ENCODE peak calls at places on chromosome 2, in ten cellular contexts. M, H, N, J, L, C, R, Q, A and K are unnamed samples.

GRCh38 chr2:11901351-11902069 is 155.1 kb downstream of the LPIN1 start:
- DNase-seq in M (no peak), L (no peak), H (no peak), Q (no peak), A (no peak), R (no peak), C (no peak), J (no peak), N (no peak), K (no peak)

GRCh38 chr2:121907905-121908304 is 152.5 kb downstream of the TSN start:
- DNase-seq in N (no peak), C (no peak), L (no peak), M (no peak), A (no peak), J (no peak), H (no peak), Q (no peak), R (no peak), K (no peak)

GRCh38 chr2:181376442-181376841 is 80.7 kb upstream of the ITGA4 start:
- DNase-seq in L (no peak), R (no peak), M (no peak), H (no peak), J (no peak), N (peak), Q (no peak), A (no peak), C (no peak), K (no peak)

GRCh38 chr2:232377841-232378734 is 463 bp upstream of the ALPP start:
- DNase-seq in A (peak), N (no peak), H (no peak), R (no peak), C (no peak), M (no peak), L (no peak), J (no peak), Q (no peak), K (no peak)

GRCh38 chr2:9153589-9153988 is 53.0 kb upstream of the ASAP2 start:
- DNase-seq in L (peak), A (no peak), Q (no peak), H (no peak), J (no peak), R (no peak), M (peak), N (no peak), C (peak), K (no peak)

GRCh38 chr2:167135691-167136090 is 247.4 kb downstream of the XIRP2 start:
- DNase-seq in M (no peak), A (no peak), H (no peak), N (no peak), C (no peak), Q (no peak), J (no peak), R (no peak), L (no peak), K (no peak)

GRCh38 chr2:148244593-148245292 is 223.9 kb downstream of the MBD5 start:
- DNase-seq in N (no peak), J (peak), R (no peak), L (peak), C (peak), M (peak), A (no peak), H (no peak), Q (peak), K (peak)

GRCh38 chr2:184004289-184004944 is 593.9 kb upstream of the ZNF804A start:
- DNase-seq in L (no peak), C (no peak), Q (no peak), R (no peak), N (no peak), H (no peak), J (no peak), A (no peak), M (no peak), K (peak)

GRCh38 chr2:168612719-168613118 is 156.6 kb downstream of the CERS6 start:
- DNase-seq in M (no peak), N (no peak), C (no peak), J (no peak), H (no peak), A (no peak), R (no peak), Q (no peak), L (no peak), K (no peak)

GRCh38 chr2:239751719-239752355 is 273.3 kb downstream of the NDUFA10 start:
- DNase-seq in Q (no peak), R (no peak), L (no peak), H (no peak), A (peak), M (no peak), J (no peak), N (no peak), C (peak), K (no peak)

GRCh38 chr2:145909175-145909574 is 1389.3 kb upstream of the ZEB2 start:
- DNase-seq in M (no peak), J (no peak), L (no peak), N (no peak), H (no peak), Q (no peak), A (no peak), R (no peak), C (no peak), K (no peak)

GRCh38 chr2:236344446-236344845 is 80.2 kb upstream of the ASB18 start:
- DNase-seq in J (no peak), C (no peak), M (no peak), L (no peak), N (no peak), Q (no peak), A (no peak), H (no peak), R (no peak), K (no peak)

GRCh38 chr2:234843411-234843810 is 108.4 kb upstream of the SH3BP4 start:
- DNase-seq in C (no peak), H (no peak), R (no peak), J (no peak), M (no peak), A (no peak), L (no peak), N (no peak), Q (no peak), K (no peak)

GRCh38 chr2:71943238-71944182 is 204.2 kb downstream of the CYP26B1 start:
- DNase-seq in M (no peak), A (no peak), J (no peak), Q (no peak), L (no peak), N (no peak), C (peak), R (no peak), H (no peak), K (no peak)

GRCh38 chr2:190065839-190066238 is 3.3 kb upstream of the MSTN start:
- DNase-seq in L (no peak), M (no peak), C (no peak), J (no peak), H (no peak), Q (no peak), R (no peak), N (no peak), A (no peak), K (no peak)

GRCh38 chr2:188207554-188207953 is 84.1 kb upstream of the GULP1 start:
- DNase-seq in M (no peak), L (no peak), H (no peak), Q (no peak), R (no peak), J (no peak), N (no peak), C (no peak), A (no peak), K (no peak)

GRCh38 chr2:191985740-191986139 is 138.9 kb upstream of the CAVIN2 start:
- DNase-seq in Q (no peak), J (no peak), R (no peak), L (no peak), C (no peak), M (no peak), N (no peak), A (no peak), H (no peak), K (no peak)

GRCh38 chr2:207265363-207265762 is 99.6 kb upstream of the KLF7 start:
- DNase-seq in A (no peak), N (no peak), H (no peak), Q (no peak), M (no peak), R (no peak), J (no peak), L (no peak), C (no peak), K (no peak)

GRCh38 chr2:332592-332991 is 44.7 kb upstream of the ALKAL2 start:
- DNase-seq in Q (no peak), C (no peak), M (no peak), L (no peak), A (no peak), J (no peak), H (no peak), N (no peak), R (no peak), K (no peak)
- TF ChIP-seq CTCF in Q (no peak), C (no peak), M (no peak), L (no peak), A (no peak), J (no peak), H (no peak), N (peak), R (no peak), K (peak)

DNA sequence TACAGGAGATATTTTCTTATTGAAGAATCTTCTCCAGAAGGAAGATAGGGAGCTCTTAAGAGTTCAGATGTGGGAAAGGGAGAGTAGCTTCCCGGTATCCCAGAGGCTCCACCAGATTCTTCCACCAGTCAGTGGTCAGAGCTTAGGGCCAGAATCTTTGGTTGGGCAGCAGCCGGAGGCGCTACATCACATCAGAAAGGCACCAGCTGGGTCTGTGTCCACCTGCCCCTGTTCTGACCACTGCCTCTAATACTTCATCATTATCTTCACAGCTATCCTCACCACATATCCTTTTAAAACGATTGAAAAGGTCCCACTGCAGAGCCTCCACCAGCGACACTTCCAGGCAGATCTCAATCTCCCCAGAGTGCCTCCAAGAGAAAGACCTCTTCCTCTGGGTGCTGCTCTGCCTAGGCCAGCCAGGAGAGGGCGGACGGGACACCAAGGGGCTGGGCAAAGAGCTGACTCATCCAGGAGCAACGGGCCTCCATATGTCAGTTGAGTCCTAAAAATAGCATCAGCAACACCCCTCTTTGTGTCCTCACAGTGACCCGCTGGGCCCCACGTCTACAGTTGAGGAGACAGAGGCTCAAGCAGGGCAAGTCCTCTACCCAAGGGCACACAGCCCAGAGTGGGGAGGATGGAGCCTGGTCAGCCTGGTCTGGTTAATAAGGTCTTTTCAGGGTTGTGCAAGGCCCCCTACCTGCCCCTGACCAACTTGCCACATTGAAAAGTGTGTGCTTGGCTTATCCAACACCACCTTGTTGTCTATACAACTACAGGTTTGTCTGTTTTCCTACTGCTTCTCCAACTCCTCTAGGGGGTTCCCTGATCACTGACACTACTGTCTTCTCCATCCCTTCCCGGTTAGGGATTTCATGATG is 81.2 kb downstream of the ADD2 start:
- DNase-seq in A (no peak), R (peak), L (peak), Q (no peak), H (peak), J (peak), C (peak), M (peak), N (no peak), K (peak)
- TF ChIP-seq CTCF in A (peak), R (peak), L (peak), Q (no peak), H (peak), J (peak), C (peak), M (peak), N (no peak), K (peak)

GRCh38 chr2:151886235-151886634 is 58.0 kb upstream of the ARL5A start:
- DNase-seq in Q (no peak), A (no peak), L (peak), R (no peak), N (no peak), J (no peak), H (no peak), C (no peak), M (peak), K (peak)

GRCh38 chr2:151887164-151887563 is 58.9 kb upstream of the ARL5A start:
- DNase-seq in C (no peak), L (no peak), A (no peak), J (no peak), H (no peak), R (no peak), Q (no peak), M (no peak), N (no peak), K (no peak)

DNA sequence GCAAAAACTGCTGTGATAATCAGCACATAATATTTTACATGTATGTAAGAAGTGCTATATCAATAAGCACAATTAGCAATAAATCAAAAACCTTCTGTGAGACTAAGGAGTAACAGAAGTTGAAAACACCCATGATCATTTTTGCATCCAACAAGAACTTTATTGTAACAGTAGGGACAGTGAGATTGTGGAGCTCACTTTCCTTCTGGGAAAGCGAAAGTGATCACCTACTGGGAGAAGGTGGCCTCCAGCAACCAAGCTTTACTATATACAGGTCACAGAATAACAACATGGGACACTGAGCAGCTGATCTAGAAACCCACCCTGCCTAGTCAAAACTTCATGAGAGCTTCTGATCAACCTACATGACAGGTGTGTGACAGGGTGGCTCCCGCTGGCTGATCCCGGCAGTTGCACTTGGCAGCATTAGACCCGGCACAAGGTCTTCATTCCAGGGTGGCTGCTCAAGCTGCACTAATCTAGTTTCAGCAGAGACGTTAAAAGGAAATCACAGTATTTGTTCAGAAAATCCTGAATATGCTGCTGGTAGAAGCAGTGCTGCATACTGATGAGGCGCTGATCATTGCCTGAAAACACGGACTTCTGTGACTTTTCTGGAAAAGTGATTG is 63.5 kb upstream of the ARL5A start:
- DNase-seq in C (no peak), J (no peak), N (peak), M (no peak), R (no peak), Q (no peak), L (no peak), H (no peak), A (no peak), K (no peak)
- TF ChIP-seq CTCF in C (no peak), J (no peak), N (no peak), M (no peak), R (no peak), Q (no peak), L (no peak), H (no peak), A (no peak), K (no peak)

GRCh38 chr2:165778653-165779451 is 15.2 kb downstream of the GALNT3 start:
- DNase-seq in M (no peak), L (no peak), C (no peak), N (no peak), H (no peak), A (no peak), Q (peak), J (no peak), R (no peak), K (no peak)
- TF ChIP-seq CTCF in M (peak), L (peak), C (peak), N (peak), H (peak), A (peak), Q (peak), J (peak), R (no peak), K (no peak)

GRCh38 chr2:28352726-28353125 is 39.9 kb upstream of the FOSL2 start:
- DNase-seq in N (no peak), H (no peak), A (peak), L (no peak), M (no peak), Q (no peak), J (no peak), C (no peak), R (no peak), K (no peak)

GRCh38 chr2:28357055-28357454 is 35.6 kb upstream of the FOSL2 start:
- DNase-seq in H (no peak), Q (no peak), L (no peak), C (no peak), R (no peak), N (no peak), A (no peak), M (no peak), J (no peak), K (no peak)

GRCh38 chr2:28356095-28356911 is 36.4 kb upstream of the FOSL2 start:
- DNase-seq in R (peak), N (peak), J (no peak), Q (no peak), M (peak), A (peak), H (no peak), C (peak), L (peak), K (peak)

GRCh38 chr2:28355521-28356094 is 37.0 kb upstream of the FOSL2 start:
- DNase-seq in L (no peak), A (peak), N (no peak), M (no peak), R (peak), H (no peak), Q (no peak), J (no peak), C (no peak), K (no peak)

DNA sequence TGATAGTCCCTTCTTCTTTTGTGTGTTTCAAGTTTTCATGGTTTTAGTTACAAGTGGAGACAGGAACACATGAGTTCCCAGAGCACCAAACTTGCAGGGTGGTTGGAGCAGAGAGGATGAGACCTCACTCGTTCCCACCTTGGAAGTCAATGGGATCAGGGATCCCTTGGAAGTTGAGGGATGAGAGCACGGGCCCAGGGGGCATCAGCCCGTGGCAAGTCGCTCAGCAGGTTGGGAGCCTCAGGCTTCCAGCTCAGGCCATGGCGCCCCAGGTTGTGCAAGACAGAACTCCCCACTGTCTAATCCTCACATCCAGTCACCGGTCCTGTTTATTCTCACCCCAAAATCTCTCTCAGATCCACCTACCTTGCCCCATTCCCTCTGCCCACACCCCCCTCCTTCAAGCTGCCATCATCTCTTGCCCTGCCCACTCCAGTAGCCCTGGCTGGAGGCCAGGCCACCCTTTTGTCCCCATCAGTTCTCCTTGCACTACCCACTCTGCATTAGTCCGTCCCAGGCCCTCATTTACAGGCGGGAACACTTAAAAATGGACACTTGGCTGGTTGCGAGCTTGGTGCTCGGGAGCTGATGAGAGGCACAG is 37.6 kb upstream of the FOSL2 start:
- DNase-seq in L (no peak), H (no peak), J (no peak), M (no peak), N (no peak), Q (no peak), C (no peak), R (no peak), A (peak), K (no peak)
- TF ChIP-seq CTCF in L (no peak), H (no peak), J (no peak), M (no peak), N (no peak), Q (no peak), C (no peak), R (no peak), A (no peak), K (no peak)

DNA sequence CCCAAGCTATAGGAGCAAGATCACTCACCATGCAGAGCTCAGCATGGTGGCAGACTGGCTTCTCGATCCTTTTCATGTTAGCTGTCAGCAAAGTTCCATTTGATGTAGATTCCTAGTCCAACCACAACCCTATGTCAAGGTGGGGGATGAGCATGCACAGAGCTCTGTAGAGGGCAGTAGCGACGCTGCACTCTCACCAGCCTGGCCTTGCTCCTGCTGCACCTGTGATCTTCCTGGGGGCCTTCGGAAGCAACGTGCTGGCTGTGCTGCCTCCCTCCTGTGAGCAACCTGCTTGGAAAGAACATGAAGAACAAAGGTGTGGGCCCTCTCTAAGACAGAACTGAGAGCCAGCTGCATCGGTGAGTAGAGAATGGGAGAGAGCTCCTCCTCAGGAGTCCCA is 479.4 kb upstream of the MYT1L start:
- DNase-seq in Q (no peak), H (no peak), M (no peak), A (no peak), L (no peak), J (no peak), R (no peak), C (no peak), N (no peak), K (no peak)
- TF ChIP-seq CTCF in Q (no peak), H (no peak), M (no peak), A (no peak), L (no peak), J (no peak), R (no peak), C (no peak), N (no peak), K (no peak)

GRCh38 chr2:31249009-31249690 is 15.2 kb downstream of the EHD3 start:
- DNase-seq in N (no peak), A (no peak), R (no peak), L (no peak), H (no peak), C (no peak), J (no peak), Q (no peak), M (no peak), K (no peak)
- TF ChIP-seq CTCF in N (no peak), A (no peak), R (no peak), L (no peak), H (no peak), C (no peak), J (no peak), Q (no peak), M (no peak), K (no peak)

DNA sequence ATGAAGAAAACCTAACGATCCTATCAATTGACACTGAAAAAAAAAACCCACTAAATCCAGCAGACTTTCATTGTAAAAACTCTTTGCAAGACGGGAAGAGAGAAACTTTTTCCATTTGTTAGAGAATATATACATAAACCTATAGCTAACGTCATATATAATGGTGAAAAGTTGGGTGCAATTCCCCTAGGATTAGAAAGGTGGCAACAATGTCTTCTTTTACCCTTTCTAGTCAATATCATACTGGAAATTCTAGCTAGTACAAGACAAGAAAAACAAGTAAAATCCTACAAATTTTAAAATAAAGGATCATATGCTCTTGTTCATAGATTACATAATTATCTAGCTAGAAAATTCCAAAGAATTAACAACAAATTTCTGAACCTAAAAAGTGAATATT is 1596.5 kb upstream of the LRRTM1 start:
- DNase-seq in H (no peak), J (no peak), M (no peak), L (peak), Q (no peak), C (no peak), R (no peak), N (no peak), A (no peak), K (no peak)
- TF ChIP-seq CTCF in H (peak), J (no peak), M (peak), L (peak), Q (peak), C (no peak), R (peak), N (peak), A (no peak), K (no peak)